ENCODE peak calls at places on chromosomes 16 and 17, in four cellular contexts. T is breast epithelium, A is mammary epithelial cell, O is T-cell. L is an unnamed sample.

GRCh38 chr16:17511340-17511739 is 40.6 kb upstream of the XYLT1 start:
- DNase-seq in T (no peak), A (no peak), O (no peak), L (no peak)

GRCh38 chr16:79154081-79154480 is 446.5 kb downstream of the MAF start:
- DNase-seq in T (no peak), A (no peak), O (no peak), L (no peak)

GRCh38 chr16:4360538-4361021 is 9.5 kb upstream of the PAM16 start:
- DNase-seq in T (no peak), A (no peak), O (no peak), L (no peak)

GRCh38 chr17:77298811-77299210 is 158.0 kb downstream of the SEC14L1 start:
- DNase-seq in T (no peak), A (no peak), O (no peak), L (no peak)

GRCh38 chr17:38352245-38353083 is 820 bp downstream of the SOCS7 start:
- DNase-seq in T (no peak), A (peak), O (no peak), L (peak)

GRCh38 chr16:55274391-55274790 is 49.6 kb upstream of the IRX6 start:
- DNase-seq in T (no peak), A (no peak), O (no peak), L (no peak)

GRCh38 chr17:14301279-14301760 is 439 bp downstream of the HS3ST3B1 start:
- DNase-seq in T (no peak), A (no peak), O (peak), L (no peak)

GRCh38 chr17:45430738-45431530 is 1.7 kb downstream of the ARHGAP27 start:
- DNase-seq in T (peak), A (no peak), O (no peak), L (peak)

GRCh38 chr17:12877953-12878669 is 88.8 kb downstream of the ARHGAP44 start:
- DNase-seq in T (no peak), A (no peak), O (no peak), L (no peak)

GRCh38 chr17:34582185-34582900 is 3.0 kb downstream of the TMEM132E start:
- DNase-seq in T (no peak), A (no peak), O (no peak), L (no peak)

GRCh38 chr16:46830417-46830901 is 521 bp downstream of the C16orf87 start:
- DNase-seq in T (no peak), A (no peak), O (no peak), L (peak)

GRCh38 chr16:77807-78443 is at the start of gene MPG:
- DNase-seq in T (peak), A (peak), O (peak), L (peak)

GRCh38 chr16:9186061-9186460 is 94.6 kb downstream of the HAPSTR1 start:
- DNase-seq in T (no peak), A (no peak), O (no peak), L (no peak)

GRCh38 chr17:80360396-80360795 is 54.6 kb upstream of the ENDOV start:
- DNase-seq in T (no peak), A (no peak), O (no peak), L (no peak)

GRCh38 chr17:45148183-45149036 is at the start of gene HEXIM1:
- DNase-seq in T (peak), A (peak), O (peak), L (peak)

GRCh38 chr16:30491744-30492308 is 19.3 kb downstream of the ITGAL start:
- DNase-seq in T (peak), A (peak), O (no peak), L (peak)

GRCh38 chr16:72199938-72200337 is 28.0 kb upstream of the PMFBP1 start:
- DNase-seq in T (no peak), A (no peak), O (no peak), L (no peak)

GRCh38 chr16:10923650-10924214 is 18.5 kb downstream of the DEXI start:
- DNase-seq in T (no peak), A (no peak), O (no peak), L (no peak)

GRCh38 chr17:9432121-9432866 is 143.3 kb downstream of the STX8 start:
- DNase-seq in T (no peak), A (no peak), O (no peak), L (no peak)

GRCh38 chr16:66728804-66729203 is 22.6 kb downstream of the DYNC1LI2 start:
- DNase-seq in T (no peak), A (no peak), O (no peak), L (no peak)

GRCh38 chr16:54672500-54672899 is 258.2 kb upstream of the IRX5 start:
- DNase-seq in T (no peak), A (no peak), O (no peak), L (no peak)

GRCh38 chr16:64147941-64148340 is 973.9 kb downstream of the CDH11 start:
- DNase-seq in T (no peak), A (no peak), O (no peak), L (no peak)

GRCh38 chr16:55490301-55490700 is 11.3 kb downstream of the MMP2 start:
- DNase-seq in T (no peak), A (no peak), O (no peak), L (no peak)

GRCh38 chr17:32015245-32016013 is 8.2 kb downstream of the LRRC37B start:
- DNase-seq in T (no peak), A (no peak), O (no peak), L (peak)

GRCh38 chr17:81406117-81406953 is 11.1 kb downstream of the BAHCC1 start:
- DNase-seq in T (no peak), A (no peak), O (no peak), L (no peak)

GRCh38 chr16:47492428-47493357 is 31.6 kb downstream of the PHKB start:
- DNase-seq in T (no peak), A (no peak), O (peak), L (no peak)

GRCh38 chr17:35241520-35241919 is 1.4 kb upstream of the SLFN5 start:
- DNase-seq in T (no peak), A (no peak), O (peak), L (no peak)

GRCh38 chr16:59202463-59202862 is 468.3 kb upstream of the GOT2 start:
- DNase-seq in T (no peak), A (no peak), O (no peak), L (no peak)

GRCh38 chr17:65225061-65225460 is 87.9 kb downstream of the RGS9 start:
- DNase-seq in T (no peak), A (no peak), O (no peak), L (no peak)

GRCh38 chr17:81904600-81905423 is 2.8 kb downstream of the NPB start:
- DNase-seq in T (no peak), A (no peak), O (no peak), L (no peak)

GRCh38 chr17:35449371-35449931 is 885 bp upstream of the SLFN13 start:
- DNase-seq in T (no peak), A (no peak), O (no peak), L (no peak)

GRCh38 chr17:41324180-41325075 is 8.9 kb upstream of the KRTAP17-1 start:
- DNase-seq in T (peak), A (peak), O (no peak), L (peak)

GRCh38 chr17:47735139-47735464 is 2.1 kb downstream of the TBX21 start:
- DNase-seq in T (no peak), A (no peak), O (no peak), L (no peak)

GRCh38 chr17:78401246-78401645 is 22.8 kb downstream of the PGS1 start:
- DNase-seq in T (peak), A (peak), O (no peak), L (no peak)

GRCh38 chr16:4515611-4516233 is 22.9 kb downstream of the CDIP1 start:
- DNase-seq in T (no peak), A (no peak), O (no peak), L (no peak)

GRCh38 chr17:2853722-2854580 is 57.7 kb downstream of the RAP1GAP2 start:
- DNase-seq in T (no peak), A (peak), O (no peak), L (peak)

GRCh38 chr16:10609410-10609774 is 29.0 kb upstream of the EMP2 start:
- DNase-seq in T (no peak), A (no peak), O (no peak), L (peak)

GRCh38 chr16:27387724-27388123 is 14.2 kb upstream of the IL21R start:
- DNase-seq in T (no peak), A (no peak), O (no peak), L (no peak)